ENCODE peak calls at places on chromosomes 6 and 20, in five cellular contexts. One of them, this sample, is unnamed.

GRCh38 chr20:41005361-41005729 is 23.3 kb upstream of the TOP1 start:
- DNase-seq in A172: peak
- DNase-seq in stimulated activated CD4-positive, alpha-beta T cell treated with anti-CD3 and anti-CD28 coated beads, Interleukin-12 subunit alpha, Interleukin-12 subunit beta, amount 100 ng/mL, for 48 hours: no peak
- DNase-seq in stimulated activated CD8-positive, alpha-beta memory T cell treated with anti-CD3 and anti-CD28 coated beads, Interleukin-4, amount 100 ng/mL, for 4 hours: no peak
- DNase-seq in effector memory CD8-positive, alpha-beta T cell: no peak
- DNase-seq in this sample: peak

GRCh38 chr20:60694763-60695162 is 557.3 kb upstream of the CDH4 start:
- DNase-seq in A172: no peak
- DNase-seq in stimulated activated CD4-positive, alpha-beta T cell treated with anti-CD3 and anti-CD28 coated beads, Interleukin-12 subunit alpha, Interleukin-12 subunit beta, amount 100 ng/mL, for 48 hours: no peak
- DNase-seq in effector memory CD8-positive, alpha-beta T cell: no peak
- DNase-seq in stimulated activated CD8-positive, alpha-beta memory T cell treated with anti-CD3 and anti-CD28 coated beads, Interleukin-4, amount 100 ng/mL, for 4 hours: no peak
- DNase-seq in this sample: no peak

GRCh38 chr20:22342410-22342809 is 242.0 kb downstream of the FOXA2 start:
- DNase-seq in stimulated activated CD8-positive, alpha-beta memory T cell treated with anti-CD3 and anti-CD28 coated beads, Interleukin-4, amount 100 ng/mL, for 4 hours: no peak
- DNase-seq in stimulated activated CD4-positive, alpha-beta T cell treated with anti-CD3 and anti-CD28 coated beads, Interleukin-12 subunit alpha, Interleukin-12 subunit beta, amount 100 ng/mL, for 48 hours: no peak
- DNase-seq in A172: no peak
- DNase-seq in effector memory CD8-positive, alpha-beta T cell: no peak
- DNase-seq in this sample: no peak

GRCh38 chr6:161835426-161836029 is 561.7 kb upstream of the AGPAT4 start:
- DNase-seq in A172: no peak
- DNase-seq in effector memory CD8-positive, alpha-beta T cell: no peak
- DNase-seq in stimulated activated CD4-positive, alpha-beta T cell treated with anti-CD3 and anti-CD28 coated beads, Interleukin-12 subunit alpha, Interleukin-12 subunit beta, amount 100 ng/mL, for 48 hours: no peak
- DNase-seq in stimulated activated CD8-positive, alpha-beta memory T cell treated with anti-CD3 and anti-CD28 coated beads, Interleukin-4, amount 100 ng/mL, for 4 hours: no peak
- DNase-seq in this sample: no peak

GRCh38 chr6:3045369-3045768 is 22.9 kb upstream of the RIPK1 start:
- DNase-seq in stimulated activated CD8-positive, alpha-beta memory T cell treated with anti-CD3 and anti-CD28 coated beads, Interleukin-4, amount 100 ng/mL, for 4 hours: no peak
- DNase-seq in A172: no peak
- DNase-seq in stimulated activated CD4-positive, alpha-beta T cell treated with anti-CD3 and anti-CD28 coated beads, Interleukin-12 subunit alpha, Interleukin-12 subunit beta, amount 100 ng/mL, for 48 hours: no peak
- DNase-seq in effector memory CD8-positive, alpha-beta T cell: no peak
- DNase-seq in this sample: no peak

GRCh38 chr20:20331796-20332195 is 36.1 kb upstream of the INSM1 start:
- DNase-seq in stimulated activated CD4-positive, alpha-beta T cell treated with anti-CD3 and anti-CD28 coated beads, Interleukin-12 subunit alpha, Interleukin-12 subunit beta, amount 100 ng/mL, for 48 hours: no peak
- DNase-seq in stimulated activated CD8-positive, alpha-beta memory T cell treated with anti-CD3 and anti-CD28 coated beads, Interleukin-4, amount 100 ng/mL, for 4 hours: no peak
- DNase-seq in A172: no peak
- DNase-seq in effector memory CD8-positive, alpha-beta T cell: no peak
- DNase-seq in this sample: no peak

GRCh38 chr6:105949939-105950582 is 136.1 kb upstream of the PRDM1 start:
- DNase-seq in effector memory CD8-positive, alpha-beta T cell: no peak
- DNase-seq in stimulated activated CD8-positive, alpha-beta memory T cell treated with anti-CD3 and anti-CD28 coated beads, Interleukin-4, amount 100 ng/mL, for 4 hours: no peak
- DNase-seq in stimulated activated CD4-positive, alpha-beta T cell treated with anti-CD3 and anti-CD28 coated beads, Interleukin-12 subunit alpha, Interleukin-12 subunit beta, amount 100 ng/mL, for 48 hours: no peak
- DNase-seq in A172: no peak
- DNase-seq in this sample: no peak

GRCh38 chr6:7171119-7171518 is 63.4 kb downstream of the RREB1 start:
- DNase-seq in stimulated activated CD4-positive, alpha-beta T cell treated with anti-CD3 and anti-CD28 coated beads, Interleukin-12 subunit alpha, Interleukin-12 subunit beta, amount 100 ng/mL, for 48 hours: no peak
- DNase-seq in stimulated activated CD8-positive, alpha-beta memory T cell treated with anti-CD3 and anti-CD28 coated beads, Interleukin-4, amount 100 ng/mL, for 4 hours: no peak
- DNase-seq in effector memory CD8-positive, alpha-beta T cell: no peak
- DNase-seq in A172: no peak
- DNase-seq in this sample: no peak

GRCh38 chr20:41275181-41275793 is 42.2 kb downstream of the ZHX3 start:
- DNase-seq in stimulated activated CD4-positive, alpha-beta T cell treated with anti-CD3 and anti-CD28 coated beads, Interleukin-12 subunit alpha, Interleukin-12 subunit beta, amount 100 ng/mL, for 48 hours: no peak
- DNase-seq in A172: no peak
- DNase-seq in effector memory CD8-positive, alpha-beta T cell: no peak
- DNase-seq in stimulated activated CD8-positive, alpha-beta memory T cell treated with anti-CD3 and anti-CD28 coated beads, Interleukin-4, amount 100 ng/mL, for 4 hours: no peak
- DNase-seq in this sample: no peak

GRCh38 chr20:2937902-2938301 is 64.6 kb downstream of the PTPRA start:
- DNase-seq in stimulated activated CD8-positive, alpha-beta memory T cell treated with anti-CD3 and anti-CD28 coated beads, Interleukin-4, amount 100 ng/mL, for 4 hours: no peak
- DNase-seq in effector memory CD8-positive, alpha-beta T cell: no peak
- DNase-seq in A172: no peak
- DNase-seq in stimulated activated CD4-positive, alpha-beta T cell treated with anti-CD3 and anti-CD28 coated beads, Interleukin-12 subunit alpha, Interleukin-12 subunit beta, amount 100 ng/mL, for 48 hours: no peak
- DNase-seq in this sample: no peak

GRCh38 chr6:96943535-96943934 is 19.0 kb downstream of the KLHL32 start:
- DNase-seq in stimulated activated CD8-positive, alpha-beta memory T cell treated with anti-CD3 and anti-CD28 coated beads, Interleukin-4, amount 100 ng/mL, for 4 hours: no peak
- DNase-seq in A172: no peak
- DNase-seq in stimulated activated CD4-positive, alpha-beta T cell treated with anti-CD3 and anti-CD28 coated beads, Interleukin-12 subunit alpha, Interleukin-12 subunit beta, amount 100 ng/mL, for 48 hours: no peak
- DNase-seq in effector memory CD8-positive, alpha-beta T cell: no peak
- DNase-seq in this sample: no peak

This sample was measured in cardiac septum.